ENCODE peak calls at places on chromosomes 13 and 19, in five cellular contexts. C is activated gamma-delta T cell treated with anti-CD3 and anti-CD28 coated beads, Interleukin-2, amount 50 U/mL, for 16 hours; Q is HS-27A; I is AML-193; H is MM.1S. R is an unnamed sample.

GRCh38 chr13:94813920-94814500 is 101.7 kb upstream of the SOX21 start:
- DNase-seq in I (no peak), C (no peak), Q (no peak), H (peak), R (no peak)

GRCh38 chr19:3250675-3251074 is 26.2 kb downstream of the CELF5 start:
- DNase-seq in H (no peak), I (peak), Q (no peak), C (no peak), R (no peak)

GRCh38 chr19:10433131-10433536 is 12.8 kb downstream of the PDE4A start:
- DNase-seq in H (no peak), I (no peak), C (no peak), Q (no peak), R (no peak)

GRCh38 chr19:3804429-3804828 is 18.2 kb upstream of the MATK start:
- DNase-seq in Q (no peak), C (no peak), H (no peak), I (no peak), R (no peak)

GRCh38 chr13:90103099-90103784 is 1244.2 kb upstream of the MIR17HG start:
- DNase-seq in H (no peak), C (no peak), I (no peak), Q (no peak), R (no peak)

GRCh38 chr13:51499841-51500240 is 47.0 kb upstream of the INTS6 start:
- DNase-seq in I (no peak), H (no peak), C (no peak), Q (no peak), R (no peak)

GRCh38 chr13:101624981-101625380 is 172.5 kb downstream of the ITGBL1 start:
- DNase-seq in Q (no peak), H (no peak), C (no peak), I (no peak), R (no peak)

GRCh38 chr19:12596927-12597548 is 13.6 kb downstream of the ZNF490 start:
- DNase-seq in H (no peak), I (no peak), C (no peak), Q (no peak), R (no peak)

GRCh38 chr19:14434543-14435319 is 1.6 kb downstream of the PKN1 start:
- DNase-seq in I (peak), C (peak), H (no peak), Q (no peak), R (no peak)

GRCh38 chr13:28716511-28716910 is 2.3 kb downstream of the SLC46A3 start:
- DNase-seq in I (peak), H (no peak), Q (no peak), C (no peak), R (no peak)

GRCh38 chr13:23578411-23579071 is 8.3 kb downstream of the TNFRSF19 start:
- DNase-seq in C (peak), I (no peak), H (peak), Q (no peak), R (peak)

GRCh38 chr13:98203641-98204326 is 26.7 kb upstream of the RNF113B start:
- DNase-seq in I (no peak), Q (no peak), C (no peak), H (no peak), R (no peak)

GRCh38 chr13:40694426-40694825 is 28.0 kb upstream of the FOXO1 start:
- DNase-seq in I (no peak), C (no peak), H (no peak), Q (no peak), R (no peak)

GRCh38 chr19:33675501-33676124 is 53.9 kb downstream of the CHST8 start:
- DNase-seq in Q (no peak), I (no peak), H (no peak), C (no peak), R (no peak)

GRCh38 chr13:36713842-36714241 is 40.0 kb downstream of the SERTM1 start:
- DNase-seq in I (no peak), H (no peak), Q (no peak), C (no peak), R (no peak)

GRCh38 chr19:55305983-55306562 is 19.1 kb downstream of the TMEM150B start:
- DNase-seq in Q (no peak), H (no peak), I (no peak), C (no peak), R (no peak)

GRCh38 chr19:16324384-16325160 is at the start of gene KLF2:
- DNase-seq in C (peak), H (peak), I (peak), Q (peak), R (no peak)

GRCh38 chr19:45712699-45713067 is 18.0 kb downstream of the FBXO46 start:
- DNase-seq in Q (no peak), I (no peak), C (no peak), H (no peak), R (no peak)

GRCh38 chr13:102128216-102128800 is 273.5 kb downstream of the FGF14 start:
- DNase-seq in H (no peak), I (no peak), C (no peak), Q (no peak), R (no peak)

GRCh38 chr19:31883299-31883990 is 462.0 kb upstream of the ZNF507 start:
- DNase-seq in C (no peak), I (no peak), Q (no peak), H (no peak), R (no peak)

GRCh38 chr13:56850852-56851251 is 289.9 kb upstream of the PRR20A start:
- DNase-seq in H (no peak), C (no peak), Q (no peak), I (no peak), R (no peak)

GRCh38 chr13:108272333-108272732 is 2.8 kb downstream of the TNFSF13B start:
- DNase-seq in C (no peak), Q (no peak), H (no peak), I (peak), R (no peak)

GRCh38 chr19:58145849-58146248 is 4.7 kb downstream of the ZNF329 start:
- DNase-seq in H (no peak), C (no peak), I (no peak), Q (no peak), R (no peak)

GRCh38 chr13:45737571-45738002 is 35.5 kb downstream of the CBY2 start:
- DNase-seq in H (peak), I (no peak), C (no peak), Q (no peak), R (no peak)

GRCh38 chr13:106362637-106363036 is 172.8 kb downstream of the EFNB2 start:
- DNase-seq in I (no peak), H (peak), C (no peak), Q (no peak), R (no peak)

GRCh38 chr13:71797487-71797886 is 69.5 kb downstream of the DACH1 start:
- DNase-seq in H (no peak), I (peak), C (no peak), Q (no peak), R (peak)

GRCh38 chr19:41288898-41289505 is 21.0 kb upstream of the CCDC97 start:
- DNase-seq in H (no peak), C (no peak), Q (no peak), I (no peak), R (no peak)

R was measured in NCI-H1694 treated with DMSO at 0.1 percent for 48 hours.